ENCODE peak calls at places on chromosomes 6 and 20, in eight cellular contexts. A, W, Z, E, F, G, V and H are unnamed samples.

GRCh38 chr6:35737413-35738211 is 780 bp downstream of the ARMC12 start:
- DNase-seq in A (peak), W (no peak), Z (peak), E (no peak), F (peak), G (peak), V (no peak), H (peak)

GRCh38 chr20:64177787-64178186 is 13.5 kb downstream of the MYT1 start:
- DNase-seq in A (no peak), W (no peak), Z (no peak), E (no peak), F (no peak), G (no peak), V (no peak), H (no peak)

GRCh38 chr20:17456226-17456625 is 75.0 kb downstream of the BFSP1 start:
- DNase-seq in A (no peak), W (no peak), Z (no peak), E (no peak), F (no peak), G (no peak), V (no peak), H (no peak)

GRCh38 chr6:141550471-141550870 is 582.3 kb upstream of the GJE1 start:
- DNase-seq in A (no peak), W (no peak), Z (no peak), E (no peak), F (no peak), G (no peak), V (no peak), H (no peak)

GRCh38 chr20:17681741-17682102 is 320 bp downstream of the RRBP1 start:
- DNase-seq in A (no peak), W (no peak), Z (no peak), E (no peak), F (no peak), G (no peak), V (no peak), H (no peak)

GRCh38 chr6:71383891-71384489 is 95.4 kb downstream of the OGFRL1 start:
- DNase-seq in A (no peak), W (no peak), Z (no peak), E (peak), F (no peak), G (no peak), V (no peak), H (peak)

GRCh38 chr20:62651285-62652021 is 9.2 kb downstream of the SLCO4A1 start:
- DNase-seq in A (peak), W (peak), Z (peak), E (peak), F (no peak), G (peak), V (peak), H (no peak)

GRCh38 chr6:47126647-47127339 is 84.7 kb upstream of the ADGRF1 start:
- DNase-seq in A (no peak), W (no peak), Z (no peak), E (peak), F (no peak), G (no peak), V (no peak), H (no peak)

GRCh38 chr20:57881466-57882405 is 171.9 kb upstream of the PMEPA1 start:
- DNase-seq in A (no peak), W (no peak), Z (no peak), E (no peak), F (no peak), G (no peak), V (no peak), H (no peak)

GRCh38 chr20:17594443-17594842 is 24.6 kb downstream of the DSTN start:
- DNase-seq in A (peak), W (peak), Z (no peak), E (peak), F (no peak), G (no peak), V (no peak), H (no peak)

GRCh38 chr20:43767686-43768474 is 41.1 kb upstream of the GTSF1L start:
- DNase-seq in A (no peak), W (no peak), Z (no peak), E (no peak), F (peak), G (no peak), V (peak), H (no peak)

GRCh38 chr6:132750455-132751248 is 7.1 kb downstream of the VNN2 start:
- DNase-seq in A (no peak), W (no peak), Z (no peak), E (no peak), F (no peak), G (no peak), V (no peak), H (no peak)

GRCh38 chr6:25333471-25333870 is 54.3 kb downstream of the CARMIL1 start:
- DNase-seq in A (no peak), W (no peak), Z (no peak), E (no peak), F (no peak), G (no peak), V (no peak), H (no peak)

GRCh38 chr20:2244993-2245392 is 50.8 kb upstream of the TGM3 start:
- DNase-seq in A (no peak), W (no peak), Z (no peak), E (no peak), F (no peak), G (no peak), V (no peak), H (peak)

GRCh38 chr6:2843138-2843740 is 1.6 kb upstream of the SERPINB1 start:
- DNase-seq in A (no peak), W (no peak), Z (no peak), E (peak), F (no peak), G (no peak), V (no peak), H (no peak)

GRCh38 chr20:37295001-37295400 is 5.5 kb downstream of the MANBAL start:
- DNase-seq in A (no peak), W (no peak), Z (no peak), E (no peak), F (peak), G (no peak), V (no peak), H (peak)

GRCh38 chr6:137351890-137352289 is 132.7 kb upstream of the IFNGR1 start:
- DNase-seq in A (no peak), W (no peak), Z (no peak), E (no peak), F (no peak), G (no peak), V (no peak), H (peak)

GRCh38 chr6:150368762-150369161 is at the start of gene IYD:
- DNase-seq in A (no peak), W (peak), Z (no peak), E (peak), F (no peak), G (no peak), V (no peak), H (no peak)

GRCh38 chr20:25032065-25032477 is 25.9 kb downstream of the ACSS1 start:
- DNase-seq in A (no peak), W (no peak), Z (no peak), E (no peak), F (no peak), G (peak), V (peak), H (no peak)

GRCh38 chr20:31602779-31603441 is 2.2 kb upstream of the ID1 start:
- DNase-seq in A (no peak), W (peak), Z (no peak), E (peak), F (no peak), G (no peak), V (no peak), H (peak)

GRCh38 chr6:11093065-11093590 is 506 bp upstream of the SMIM13 start:
- DNase-seq in A (peak), W (no peak), Z (peak), E (peak), F (peak), G (no peak), V (no peak), H (no peak)

GRCh38 chr6:10332121-10332520 is 82.8 kb downstream of the TFAP2A start:
- DNase-seq in A (no peak), W (no peak), Z (no peak), E (no peak), F (no peak), G (no peak), V (no peak), H (no peak)

GRCh38 chr6:86978251-86978650 is 40.9 kb downstream of the HTR1E start:
- DNase-seq in A (no peak), W (no peak), Z (no peak), E (no peak), F (no peak), G (no peak), V (no peak), H (no peak)

GRCh38 chr6:14337157-14337556 is 219.6 kb downstream of the CD83 start:
- DNase-seq in A (no peak), W (no peak), Z (no peak), E (no peak), F (no peak), G (no peak), V (no peak), H (peak)

DNA sequence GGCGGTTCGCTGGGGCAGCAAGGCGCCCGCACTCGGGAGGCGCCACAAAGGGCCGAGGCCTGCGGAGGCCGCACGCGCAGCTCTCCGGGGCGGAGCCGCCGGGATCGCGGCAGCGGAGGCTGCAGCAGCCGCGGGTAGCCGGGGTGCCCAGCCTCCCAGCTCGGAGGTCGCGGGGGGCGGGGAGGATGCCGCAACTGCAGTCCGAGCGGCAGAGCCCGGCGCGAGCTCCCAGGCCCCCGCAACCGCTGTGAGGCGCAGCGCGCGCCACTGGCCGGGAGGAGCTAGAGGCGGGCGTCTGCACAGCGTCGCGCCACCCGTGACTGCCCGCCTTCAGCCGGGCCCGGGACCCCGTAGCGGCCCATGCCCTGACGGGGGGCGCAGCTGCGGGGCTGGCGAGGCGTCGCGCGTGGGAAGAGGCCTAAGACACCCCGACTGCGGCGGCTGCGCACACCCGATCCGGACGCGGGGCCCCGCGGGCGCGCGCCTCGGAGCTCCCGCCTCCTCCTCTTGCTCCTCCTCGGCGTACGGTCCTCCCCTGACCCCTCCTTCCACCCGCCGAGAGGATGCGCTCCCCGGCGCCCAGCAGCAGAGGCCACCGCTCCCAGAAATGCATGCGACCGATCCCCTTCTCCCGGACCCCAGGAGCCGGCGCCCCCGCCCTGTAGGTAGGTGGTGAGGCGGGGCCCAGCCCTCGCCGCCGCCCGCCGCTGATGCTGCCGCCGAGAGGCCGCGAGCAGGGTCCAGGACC is at the start of gene NCOA7:
- DNase-seq in A (peak), W (peak), Z (peak), E (peak), F (peak), G (peak), V (peak), H (peak)
- TF ChIP-seq POLR2A in A (peak), W (peak), Z (peak), E (peak), F (peak), G (peak), V (peak), H (peak)

GRCh38 chr6:73309784-73310502 is 44.1 kb downstream of the DPPA5 start:
- DNase-seq in A (peak), W (peak), Z (peak), E (peak), F (peak), G (peak), V (peak), H (peak)
- TF ChIP-seq POLR2A in A (no peak), W (no peak), Z (peak), E (no peak), F (peak), G (no peak), V (no peak), H (no peak)

GRCh38 chr6:159693128-159693893 is at the start of gene SOD2:
- DNase-seq in A (peak), W (peak), Z (peak), E (peak), F (no peak), G (peak), V (peak), H (peak)
- TF ChIP-seq POLR2A in A (peak), W (peak), Z (peak), E (peak), F (peak), G (peak), V (peak), H (peak)

GRCh38 chr6:138560130-138560850 is 61.0 kb upstream of the NHSL1 start:
- DNase-seq in A (no peak), W (no peak), Z (no peak), E (no peak), F (no peak), G (no peak), V (no peak), H (no peak)

GRCh38 chr6:138563650-138564049 is 64.4 kb upstream of the NHSL1 start:
- DNase-seq in A (no peak), W (no peak), Z (no peak), E (no peak), F (no peak), G (no peak), V (no peak), H (no peak)

GRCh38 chr6:138562691-138563090 is 63.4 kb upstream of the NHSL1 start:
- DNase-seq in A (no peak), W (no peak), Z (no peak), E (no peak), F (no peak), G (no peak), V (no peak), H (no peak)

GRCh38 chr6:138564170-138564721 is 65.0 kb upstream of the NHSL1 start:
- DNase-seq in A (no peak), W (no peak), Z (no peak), E (no peak), F (no peak), G (no peak), V (no peak), H (no peak)

GRCh38 chr6:138563231-138563630 is 63.9 kb upstream of the NHSL1 start:
- DNase-seq in A (no peak), W (no peak), Z (no peak), E (no peak), F (no peak), G (no peak), V (no peak), H (no peak)
- TF ChIP-seq POLR2A in A (no peak), W (no peak), Z (no peak), E (no peak), F (no peak), G (no peak), V (no peak), H (no peak)

GRCh38 chr6:170271771-170272314 is 19.0 kb downstream of the DLL1 start:
- DNase-seq in A (no peak), W (no peak), Z (peak), E (no peak), F (no peak), G (peak), V (peak), H (peak)
- TF ChIP-seq POLR2A in A (no peak), W (no peak), Z (no peak), E (no peak), F (no peak), G (no peak), V (no peak), H (no peak)

DNA sequence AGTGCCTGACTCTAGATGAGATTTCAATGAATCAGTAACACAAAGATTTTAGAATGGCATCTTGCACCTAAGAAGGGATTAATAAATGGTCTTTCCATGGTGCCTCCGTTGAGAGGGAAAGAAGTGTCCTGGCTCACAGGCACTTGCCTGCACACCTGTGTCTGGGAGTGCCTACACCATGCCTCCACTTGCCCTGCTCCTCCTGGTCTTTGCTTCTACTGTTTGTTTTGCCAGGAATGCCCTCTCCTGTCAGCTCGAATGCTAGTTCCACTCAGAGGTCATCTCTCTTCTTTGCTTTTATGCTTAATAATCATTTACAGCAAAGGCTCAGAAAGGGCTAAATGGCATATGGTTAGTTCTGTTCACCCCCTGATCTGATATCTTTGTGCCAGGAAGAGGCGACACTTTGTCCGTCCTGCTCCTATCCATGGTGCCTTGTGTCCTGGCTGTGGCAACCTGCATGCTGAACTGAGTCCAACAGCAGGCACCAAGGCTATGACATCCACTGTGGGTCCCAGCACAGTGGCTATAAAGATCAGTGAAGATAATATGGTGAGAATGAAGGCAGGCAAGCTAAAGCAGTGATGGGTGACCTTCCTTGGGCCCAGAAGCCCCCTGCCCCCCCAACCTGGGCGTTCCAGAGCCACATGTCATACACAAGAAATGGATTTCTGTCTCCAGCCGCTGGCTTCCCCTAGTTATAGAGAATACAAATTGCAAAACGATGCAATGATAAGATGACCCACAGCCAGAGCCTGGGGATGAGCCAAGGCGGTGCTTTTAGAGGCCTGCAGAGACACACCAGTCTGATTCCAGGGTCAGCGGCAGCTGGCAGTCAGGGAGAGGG is 1.4 kb downstream of the C6orf132 start:
- DNase-seq in A (peak), W (peak), Z (no peak), E (no peak), F (no peak), G (no peak), V (no peak), H (no peak)
- TF ChIP-seq POLR2A in A (no peak), W (no peak), Z (no peak), E (no peak), F (no peak), G (no peak), V (no peak), H (no peak)

DNA sequence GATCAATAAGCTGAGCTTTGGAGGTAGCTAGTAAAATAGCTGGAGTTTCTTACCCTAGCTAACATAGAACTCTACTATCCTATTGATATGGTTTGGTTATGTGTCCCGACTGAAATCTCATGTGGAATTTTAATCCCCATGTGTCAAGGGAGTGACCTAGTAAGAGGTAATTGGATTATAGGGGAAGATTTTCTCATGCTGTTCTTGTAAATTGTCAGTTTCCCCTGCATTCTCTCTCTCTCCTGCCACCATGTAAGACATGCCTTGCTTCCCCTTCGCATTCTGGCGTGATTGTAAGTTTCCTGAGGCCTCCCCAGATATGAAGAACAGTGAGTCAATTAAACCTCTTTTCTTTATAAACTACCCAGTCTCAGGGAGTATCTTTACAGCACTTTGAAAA is 24.6 kb upstream of the SYNE1 start:
- DNase-seq in A (no peak), W (no peak), Z (no peak), E (no peak), F (no peak), G (no peak), V (no peak), H (no peak)
- TF ChIP-seq POLR2A in A (no peak), W (no peak), Z (no peak), E (no peak), F (no peak), G (no peak), V (no peak), H (no peak)

GRCh38 chr6:109687271-109687721 is 3.7 kb downstream of the AK9 start:
- DNase-seq in A (no peak), W (no peak), Z (no peak), E (no peak), F (no peak), G (no peak), V (no peak), H (peak)

GRCh38 chr6:109693128-109693527 is 2.0 kb downstream of the FIG4 start:
- DNase-seq in A (no peak), W (no peak), Z (no peak), E (no peak), F (no peak), G (no peak), V (no peak), H (peak)

GRCh38 chr6:109690373-109690739 is 646 bp downstream of the AK9 start:
- DNase-seq in A (peak), W (peak), Z (peak), E (peak), F (no peak), G (peak), V (peak), H (peak)

GRCh38 chr6:109686566-109686965 is 4.4 kb downstream of the AK9 start:
- DNase-seq in A (no peak), W (no peak), Z (no peak), E (no peak), F (no peak), G (no peak), V (no peak), H (no peak)

GRCh38 chr6:109690740-109691687 is at the start of the genes AK9 and FIG4:
- DNase-seq in A (peak), W (peak), Z (peak), E (peak), F (peak), G (peak), V (peak), H (peak)
- TF ChIP-seq POLR2A in A (peak), W (peak), Z (peak), E (no peak), F (peak), G (peak), V (no peak), H (peak)

GRCh38 chr6:167533851-167534250 is 209.0 kb downstream of the TTLL2 start:
- DNase-seq in A (no peak), W (no peak), Z (no peak), E (no peak), F (no peak), G (no peak), V (no peak), H (no peak)
- TF ChIP-seq POLR2A in A (no peak), W (no peak), Z (no peak), E (no peak), F (no peak), G (no peak), V (no peak), H (no peak)

GRCh38 chr6:111086685-111087084 is 618 bp upstream of the SLC16A10 start:
- DNase-seq in A (no peak), W (no peak), Z (no peak), E (no peak), F (no peak), G (no peak), V (no peak), H (no peak)

GRCh38 chr6:111088668-111089003 is 1.3 kb downstream of the SLC16A10 start:
- DNase-seq in A (no peak), W (no peak), Z (no peak), E (no peak), F (no peak), G (no peak), V (no peak), H (no peak)

GRCh38 chr6:111087871-111088667 is 766 bp downstream of the SLC16A10 start:
- DNase-seq in A (no peak), W (peak), Z (no peak), E (peak), F (no peak), G (no peak), V (no peak), H (peak)

GRCh38 chr6:111090766-111091165 is 3.5 kb downstream of the SLC16A10 start:
- DNase-seq in A (no peak), W (no peak), Z (no peak), E (no peak), F (no peak), G (no peak), V (no peak), H (no peak)

GRCh38 chr6:111087106-111087835 is at the start of gene SLC16A10:
- DNase-seq in A (peak), W (peak), Z (peak), E (peak), F (no peak), G (peak), V (peak), H (peak)
- TF ChIP-seq POLR2A in A (peak), W (no peak), Z (peak), E (peak), F (no peak), G (no peak), V (peak), H (peak)